ENCODE peak calls at places on chromosomes 7 and 10, in four cellular contexts. J is suprapubic skin, I is left ventricle myocardium inferior, Q is fibroblast of mammary gland. F is an unnamed sample.

GRCh38 chr7:79709574-79710409 is 256.3 kb upstream of the MAGI2 start:
- DNase-seq in I (no peak), Q (peak; percentile 8), J (no peak), F (no peak)

GRCh38 chr7:32518534-32519140 is 23.3 kb downstream of the AVL9 start:
- DNase-seq in J (no peak), I (no peak), Q (peak; percentile 85), F (no peak)

GRCh38 chr7:676972-677385 is 49.5 kb upstream of the DNAAF5 start:
- DNase-seq in J (peak; percentile 55), I (no peak), Q (no peak), F (no peak)

GRCh38 chr10:52314007-52314821 is at the start of gene DKK1:
- DNase-seq in Q (peak; percentile 74), J (peak; percentile 86), I (peak; percentile 41), F (peak; percentile 83)

GRCh38 chr7:55144333-55144954 is 125.6 kb downstream of the EGFR start:
- DNase-seq in I (no peak), J (no peak), Q (no peak), F (no peak)

GRCh38 chr7:100726998-100727761 is 6.2 kb upstream of the ZAN start:
- DNase-seq in Q (peak; percentile 91), J (no peak), I (no peak), F (peak; percentile 99)

GRCh38 chr10:47268696-47269095 is 31.3 kb upstream of the GDF10 start:
- DNase-seq in I (no peak), Q (no peak), J (no peak), F (no peak)

GRCh38 chr7:84073476-84073875 is 121.1 kb downstream of the SEMA3A start:
- DNase-seq in Q (peak; percentile 51), I (no peak), J (no peak), F (peak; percentile 79)

GRCh38 chr10:21993360-21994001 is 10.0 kb downstream of the DNAJC1 start:
- DNase-seq in J (no peak), Q (peak; percentile 53), I (no peak), F (peak; percentile 31)

GRCh38 chr10:127157506-127158205 is 38.7 kb downstream of the INSYN2A start:
- DNase-seq in J (no peak), I (no peak), Q (peak; percentile 39), F (peak; percentile 60)

GRCh38 chr7:95933618-95934017 is 161.3 kb downstream of the DYNC1I1 start:
- DNase-seq in Q (no peak), I (no peak), J (no peak), F (no peak)

GRCh38 chr7:77838929-77839491 is 40.4 kb downstream of the PHTF2 start:
- DNase-seq in Q (no peak), J (no peak), I (no peak), F (no peak)

GRCh38 chr10:24467094-24467493 is 256.6 kb downstream of the ARHGAP21 start:
- DNase-seq in J (no peak), I (no peak), Q (no peak), F (no peak)

GRCh38 chr7:2706685-2707126 is 18.7 kb downstream of the AMZ1 start:
- DNase-seq in Q (no peak), I (no peak), J (no peak), F (no peak)

GRCh38 chr7:136868496-136869005 is at the start of gene CHRM2:
- DNase-seq in Q (peak; percentile 14), J (no peak), I (peak; percentile 26), F (peak; percentile 19)

GRCh38 chr10:25130911-25131310 is 43.9 kb upstream of the GPR158 start:
- DNase-seq in Q (peak; percentile 14), J (no peak), I (no peak), F (peak; percentile 68)

GRCh38 chr7:74006451-74007259 is 21.3 kb upstream of the ELN start:
- DNase-seq in Q (no peak), J (no peak), I (no peak), F (no peak)

GRCh38 chr7:22179442-22179879 is 177.5 kb downstream of the RAPGEF5 start:
- DNase-seq in J (no peak), Q (no peak), I (no peak), F (no peak)

GRCh38 chr7:47361746-47362215 is 220.1 kb downstream of the TNS3 start:
- DNase-seq in I (peak; percentile 63), J (peak; percentile 77), Q (peak; percentile 84), F (peak; percentile 86)

GRCh38 chr7:23239253-23239652 is 7.3 kb upstream of the GPNMB start:
- DNase-seq in Q (no peak), I (no peak), J (no peak), F (peak; percentile 9)

GRCh38 chr7:151039850-151040548 is 8.3 kb upstream of the ASIC3 start:
- DNase-seq in Q (no peak), I (no peak), J (no peak), F (no peak)

GRCh38 chr10:52108236-52108635 is 205.8 kb upstream of the DKK1 start:
- DNase-seq in J (no peak), I (no peak), Q (no peak), F (no peak)

GRCh38 chr10:113953505-113954272 is 90.0 kb upstream of the ADRB1 start:
- DNase-seq in I (no peak), Q (no peak), J (no peak), F (no peak)

GRCh38 chr7:134350682-134351081 is 34.0 kb upstream of the SLC35B4 start:
- DNase-seq in J (no peak), I (no peak), Q (no peak), F (no peak)

GRCh38 chr10:124622158-124622557 is 122.0 kb downstream of the FAM53B start:
- DNase-seq in I (no peak), Q (no peak), J (no peak), F (no peak)

GRCh38 chr10:72084094-72084459 is 4.3 kb downstream of the SPOCK2 start:
- DNase-seq in J (no peak), I (no peak), Q (no peak), F (no peak)

GRCh38 chr7:120304674-120305073 is 31.7 kb downstream of the KCND2 start:
- DNase-seq in Q (no peak), J (no peak), I (no peak), F (no peak)

DNA sequence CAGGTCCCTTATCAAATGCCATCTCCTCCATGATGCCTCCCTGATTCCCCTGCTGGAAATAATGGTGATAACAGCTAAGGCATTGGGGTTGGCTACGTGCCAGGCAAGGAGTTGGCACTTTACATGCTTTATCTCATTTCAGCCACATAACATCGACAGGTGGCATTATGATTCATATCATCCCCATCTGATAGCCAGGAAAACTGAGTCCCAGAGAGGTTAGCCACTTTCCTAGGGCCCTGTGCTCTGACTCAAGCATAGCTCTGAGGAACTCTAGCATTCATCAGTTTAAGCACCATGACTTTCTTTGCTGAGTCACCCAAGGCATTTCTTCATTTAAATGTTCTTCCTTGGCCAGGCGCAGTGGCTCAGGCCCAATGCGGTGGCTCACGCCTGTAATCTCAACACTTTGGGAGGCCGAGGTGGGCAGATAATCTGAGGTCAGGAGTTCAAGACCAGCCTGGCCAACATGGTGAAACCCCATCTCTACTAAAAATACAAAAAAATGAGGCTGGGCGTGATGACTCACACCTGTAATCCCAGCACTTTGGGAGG is 6.6 kb downstream of the LEP start:
- DNase-seq in Q (peak; percentile 75), I (no peak), J (no peak), F (peak; percentile 48)
- TF ChIP-seq CTCF in Q (no peak), I (no peak), J (no peak), F (no peak)

GRCh38 chr7:70727861-70728260 is 404.1 kb upstream of the GALNT17 start:
- DNase-seq in Q (no peak), J (no peak), I (no peak), F (no peak)
- H3K4me3 ChIP-seq in Q (no peak overlapping the region), J (no peak overlapping the region), I (no peak overlapping the region), F (no peak overlapping the region)

GRCh38 chr10:18793951-18794350 is 134.7 kb downstream of the ARL5B start:
- DNase-seq in Q (peak; percentile 12), I (no peak), J (no peak), F (peak; percentile 11)
- TF ChIP-seq CTCF in Q (peak; percentile 36), I (peak; percentile 40), J (no peak), F (peak; percentile 47)

DNA sequence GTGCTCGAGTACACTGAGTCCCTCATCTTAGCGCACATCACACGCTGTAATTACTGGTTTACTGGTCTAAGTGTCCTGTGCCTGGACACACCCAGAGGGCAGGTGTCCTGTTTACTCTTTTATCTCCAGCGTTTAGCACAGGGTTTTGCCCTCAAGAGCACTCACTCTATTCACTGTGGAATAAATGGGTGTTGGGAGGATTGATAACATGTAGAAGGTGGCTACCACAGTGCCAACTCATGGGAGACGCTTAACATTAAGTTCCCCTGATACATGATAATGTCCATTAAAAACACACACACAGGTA is 96.1 kb upstream of the EFCAB10 start:
- DNase-seq in J (no peak), Q (no peak), I (no peak), F (no peak)
- H3K4me3 ChIP-seq in J (peak overlapping the region; percentile 45), Q (no peak overlapping the region), I (no peak overlapping the region), F (no peak overlapping the region)

GRCh38 chr7:43391518-43391917 is 191.4 kb upstream of the STK17A start:
- DNase-seq in I (no peak), J (no peak), Q (no peak), F (no peak)
- TF ChIP-seq CTCF in I (no peak), J (no peak), Q (no peak), F (no peak)

GRCh38 chr7:140609646-140610045 is 31.0 kb downstream of the DENND2A start:
- DNase-seq in Q (peak; percentile 88), I (no peak), J (no peak), F (peak; percentile 59)

GRCh38 chr7:140616328-140616727 is 24.3 kb downstream of the DENND2A start:
- DNase-seq in I (no peak), J (no peak), Q (no peak), F (no peak)

GRCh38 chr7:140607441-140607989 is 33.1 kb downstream of the DENND2A start:
- DNase-seq in I (peak; percentile 85), J (peak; percentile 86), Q (peak; percentile 88), F (peak; percentile 92)

GRCh38 chr7:140610204-140611165 is 30.1 kb downstream of the DENND2A start:
- DNase-seq in I (no peak), Q (no peak), J (no peak), F (no peak)

GRCh38 chr7:140611641-140612040 is 29.0 kb downstream of the DENND2A start:
- DNase-seq in J (no peak), I (no peak), Q (no peak), F (peak; percentile 39)
- H3K4me3 ChIP-seq in J (no peak overlapping the region), I (no peak overlapping the region), Q (no peak overlapping the region), F (no peak overlapping the region)

GRCh38 chr7:16353226-16353625 is 68.1 kb downstream of the CRPPA start:
- DNase-seq in J (no peak), Q (no peak), I (no peak), F (no peak)

GRCh38 chr7:16357474-16357873 is 63.9 kb downstream of the CRPPA start:
- DNase-seq in Q (no peak), J (no peak), I (no peak), F (no peak)

GRCh38 chr7:16356241-16356958 is 64.9 kb downstream of the CRPPA start:
- DNase-seq in J (no peak), I (no peak), Q (peak; percentile 77), F (peak; percentile 49)

GRCh38 chr7:16357921-16358320 is 63.4 kb downstream of the CRPPA start:
- DNase-seq in J (no peak), Q (no peak), I (no peak), F (no peak)

GRCh38 chr7:16354573-16354972 is 66.8 kb downstream of the CRPPA start:
- DNase-seq in J (no peak), I (no peak), Q (no peak), F (no peak)
- TF ChIP-seq CTCF in J (no peak), I (no peak), Q (no peak), F (no peak)

F was measured in AG10803.